ENCODE peak calls at places on chromosomes 12 and 14, in five cellular contexts. N is T-cell, U is LHCN-M2, F is left lobe of liver, E is AG04450. O is an unnamed sample.
A peak's percentile ranks its signal among the peaks of the same experiment; 100 is the strongest.

GRCh38 chr12:103495158-103495782 is 498 bp downstream of the C12orf42 start:
- DNase-seq in N (peak; percentile 63), U (no peak), F (no peak), E (no peak), O (peak; percentile 63)

GRCh38 chr14:98858158-98858557 is 413.8 kb downstream of the BCL11B start:
- DNase-seq in N (no peak), U (no peak), F (no peak), E (no peak), O (no peak)

GRCh38 chr12:753401-754237 is 1.2 kb downstream of the WNK1 start:
- DNase-seq in N (peak; percentile 46), U (peak; percentile 31), F (peak; percentile 74), E (no peak), O (peak; percentile 61)

GRCh38 chr14:105168093-105168420 is 519 bp downstream of the JAG2 start:
- DNase-seq in N (no peak), U (no peak), F (no peak), E (no peak), O (no peak)

GRCh38 chr14:53851394-53852056 is 105.1 kb downstream of the BMP4 start:
- DNase-seq in N (no peak), U (peak; percentile 32), F (no peak), E (no peak), O (no peak)

GRCh38 chr12:92156139-92156538 is 10.5 kb upstream of the BTG1 start:
- DNase-seq in N (no peak), U (no peak), F (no peak), E (no peak), O (no peak)

GRCh38 chr12:39958377-39958776 is 147.5 kb downstream of the SLC2A13 start:
- DNase-seq in N (no peak), U (no peak), F (no peak), E (no peak), O (peak; percentile 25)

GRCh38 chr12:26153421-26154154 is 28.8 kb upstream of the BHLHE41 start:
- DNase-seq in N (no peak), U (peak; percentile 95), F (no peak), E (peak; percentile 90), O (no peak)

GRCh38 chr14:85344847-85345591 is 184.9 kb upstream of the FLRT2 start:
- DNase-seq in N (no peak), U (no peak), F (no peak), E (no peak), O (no peak)

GRCh38 chr14:76780058-76780345 is 18.7 kb downstream of the VASH1 start:
- DNase-seq in N (no peak), U (no peak), F (no peak), E (no peak), O (no peak)

GRCh38 chr14:61608245-61609142 is 86.8 kb upstream of the HIF1A start:
- DNase-seq in N (no peak), U (peak; percentile 84), F (peak; percentile 52), E (no peak), O (no peak)

GRCh38 chr14:71552809-71553208 is 379.4 kb upstream of the RGS6 start:
- DNase-seq in N (no peak), U (no peak), F (no peak), E (no peak), O (no peak)

GRCh38 chr14:33943081-33943480 is 7.8 kb downstream of the EGLN3 start:
- DNase-seq in N (no peak), U (no peak), F (peak; percentile 48), E (no peak), O (no peak)

GRCh38 chr12:51320695-51321320 is 3.2 kb downstream of the BIN2 start:
- DNase-seq in N (no peak), U (peak; percentile 49), F (no peak), E (no peak), O (peak; percentile 88)

GRCh38 chr12:19624401-19624930 is 185.2 kb downstream of the AEBP2 start:
- DNase-seq in N (no peak), U (peak; percentile 13), F (no peak), E (no peak), O (peak; percentile 58)

GRCh38 chr14:36441283-36441682 is 78.7 kb downstream of the NKX2-1 start:
- DNase-seq in N (no peak), U (no peak), F (no peak), E (no peak), O (no peak)

GRCh38 chr14:73567951-73568885 is 795 bp upstream of the ACOT2 start:
- DNase-seq in N (no peak), U (no peak), F (no peak), E (no peak), O (peak; percentile 19)

GRCh38 chr12:5060958-5061357 is 17.3 kb downstream of the KCNA5 start:
- DNase-seq in N (no peak), U (no peak), F (no peak), E (no peak), O (no peak)

GRCh38 chr14:93938766-93939303 is 11.7 kb downstream of the FAM181A start:
- DNase-seq in N (no peak), U (no peak), F (no peak), E (no peak), O (no peak)

GRCh38 chr12:52195065-52195730 is 3.4 kb upstream of the KRT80 start:
- DNase-seq in N (no peak), U (no peak), F (no peak), E (no peak), O (peak; percentile 70)

GRCh38 chr12:12181516-12181915 is 85.3 kb downstream of the LRP6 start:
- DNase-seq in N (no peak), U (peak; percentile 59), F (no peak), E (no peak), O (no peak)